ENCODE peak calls at places on chromosomes 1 and 21, in four cellular contexts. B, Z, W and U are unnamed samples.

GRCh38 chr1:53061123-53061858 is 722 bp upstream of the PODN start:
- DNase-seq in B (no peak), Z (no peak), W (no peak), U (no peak)

GRCh38 chr1:110069302-110070281 is 880 bp downstream of the ALX3 start:
- DNase-seq in Z (no peak), B (no peak), W (no peak), U (no peak)

GRCh38 chr1:181485276-181486097 is 2.2 kb downstream of the CACNA1E start:
- DNase-seq in W (peak), Z (no peak), B (no peak), U (no peak)

GRCh38 chr1:234960722-234961467 is 167.7 kb downstream of the TOMM20 start:
- DNase-seq in Z (peak), W (no peak), B (peak), U (peak)

GRCh38 chr1:9107156-9107555 is 21.7 kb downstream of the GPR157 start:
- DNase-seq in Z (no peak), B (no peak), W (no peak), U (no peak)

GRCh38 chr1:228353601-228354371 is 52.8 kb downstream of the TRIM11 start:
- DNase-seq in B (no peak), W (no peak), Z (no peak), U (no peak)

GRCh38 chr1:169707917-169708604 is 3.4 kb downstream of the SELL start:
- DNase-seq in W (no peak), B (no peak), Z (no peak), U (no peak)

GRCh38 chr1:12604114-12604874 is 13.7 kb downstream of the DHRS3 start:
- DNase-seq in B (peak), W (no peak), Z (peak), U (peak)

GRCh38 chr1:17633654-17634053 is 94.2 kb downstream of the ARHGEF10L start:
- DNase-seq in B (peak), W (no peak), Z (no peak), U (no peak)

GRCh38 chr1:161044535-161044907 is 1.3 kb downstream of the USF1 start:
- DNase-seq in W (no peak), Z (no peak), B (peak), U (no peak)

GRCh38 chr21:39037807-39038405 is 145.3 kb downstream of the PSMG1 start:
- DNase-seq in W (no peak), Z (peak), B (peak), U (no peak)

GRCh38 chr1:164452549-164452948 is 106.4 kb upstream of the PBX1 start:
- DNase-seq in B (no peak), Z (no peak), W (no peak), U (no peak)

GRCh38 chr1:15735304-15736034 is 589 bp upstream of the SLC25A34 start:
- DNase-seq in W (no peak), Z (no peak), B (no peak), U (no peak)

GRCh38 chr1:53683986-53684740 is 54.8 kb downstream of the GLIS1 start:
- DNase-seq in W (no peak), B (no peak), Z (no peak), U (no peak)

GRCh38 chr1:34164510-34165381 is at the start of gene CSMD2:
- DNase-seq in W (no peak), B (peak), Z (no peak), U (no peak)

GRCh38 chr1:25550155-25550506 is 6.7 kb downstream of the LDLRAP1 start:
- DNase-seq in Z (peak), W (no peak), B (peak), U (no peak)

GRCh38 chr1:30785181-30785580 is 27.6 kb upstream of the LAPTM5 start:
- DNase-seq in B (no peak), Z (no peak), W (no peak), U (no peak)

GRCh38 chr1:30782361-30783243 is 25.0 kb upstream of the LAPTM5 start:
- DNase-seq in Z (peak), B (peak), W (no peak), U (peak)

GRCh38 chr1:30785714-30786113 is 28.1 kb upstream of the LAPTM5 start:
- DNase-seq in W (no peak), B (no peak), Z (no peak), U (no peak)

GRCh38 chr1:30781906-30782305 is 24.3 kb upstream of the LAPTM5 start:
- DNase-seq in Z (no peak), W (no peak), B (no peak), U (no peak)

DNA sequence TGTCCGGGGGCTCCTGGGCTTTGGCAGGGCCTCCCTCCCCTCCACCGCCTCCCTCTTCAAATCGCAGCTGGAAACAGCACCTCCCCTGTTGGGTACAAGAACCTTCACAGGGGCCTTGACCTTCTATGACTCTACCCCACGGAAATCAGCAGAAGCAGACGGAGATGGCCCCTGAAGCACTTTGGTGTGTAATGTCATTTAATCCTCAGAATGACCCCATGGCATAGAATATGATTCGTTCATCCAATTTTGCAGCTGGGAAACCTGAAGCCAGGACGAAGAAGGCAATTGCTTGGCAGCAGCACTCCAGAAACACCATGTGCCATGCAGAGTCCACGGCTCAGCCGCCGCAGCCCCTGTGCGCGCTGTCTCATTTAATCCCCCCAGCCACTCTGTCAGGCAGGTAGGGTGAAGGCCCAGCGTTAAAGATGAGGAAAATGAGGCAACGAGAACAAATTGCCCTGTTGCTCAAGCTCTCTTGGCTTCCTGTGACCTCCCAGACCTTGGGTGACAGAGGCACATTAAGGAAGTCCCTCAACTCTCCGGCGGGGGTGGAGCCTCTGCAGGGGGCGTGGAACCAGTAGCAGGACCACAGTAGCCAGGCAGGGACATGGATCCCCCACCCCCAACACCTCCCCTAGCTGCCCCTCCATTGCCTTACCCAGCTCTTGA is 25.8 kb upstream of the LAPTM5 start:
- DNase-seq in B (no peak), W (no peak), Z (peak), U (no peak)
- TF ChIP-seq ELK1 in B (no peak), W (no peak), Z (no peak), U (no peak)

GRCh38 chr1:240719953-240720700 is 108.2 kb upstream of the GREM2 start:
- DNase-seq in W (no peak), Z (no peak), B (peak), U (no peak)
- TF ChIP-seq ELK1 in W (no peak), Z (no peak), B (no peak), U (no peak)

DNA sequence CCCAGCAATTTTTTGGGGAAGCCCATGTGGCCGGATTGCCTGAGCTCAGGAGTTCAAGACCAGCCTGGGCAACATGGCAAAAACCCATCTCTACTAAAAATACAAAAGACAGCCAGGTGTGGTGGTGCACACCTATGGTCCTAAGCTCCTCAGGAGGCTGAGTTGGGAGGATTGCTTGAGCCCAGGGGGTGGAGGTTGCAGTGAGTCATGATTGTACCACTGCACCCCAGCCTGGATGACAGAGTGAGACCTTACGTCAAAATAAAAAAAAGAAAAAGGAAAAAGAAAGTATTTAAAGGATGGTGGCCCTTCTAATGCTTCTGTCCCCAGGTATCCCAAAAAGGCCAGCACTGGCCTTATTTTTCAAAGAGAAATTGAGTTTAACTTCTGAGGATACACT is 1.7 kb downstream of the IKBKE start:
- DNase-seq in Z (no peak), W (no peak), B (no peak), U (no peak)
- TF ChIP-seq ELK1 in Z (no peak), W (no peak), B (no peak), U (no peak)

GRCh38 chr1:81160696-81161095 is 640.0 kb upstream of the ADGRL2 start:
- DNase-seq in W (no peak), Z (no peak), B (no peak), U (no peak)

GRCh38 chr1:81155131-81155530 is 645.6 kb upstream of the ADGRL2 start:
- DNase-seq in W (no peak), Z (no peak), B (peak), U (no peak)

GRCh38 chr1:81157686-81158085 is 643.0 kb upstream of the ADGRL2 start:
- DNase-seq in Z (no peak), B (no peak), W (no peak), U (no peak)

GRCh38 chr1:81158592-81158991 is 642.1 kb upstream of the ADGRL2 start:
- DNase-seq in W (no peak), Z (no peak), B (peak), U (no peak)
- TF ChIP-seq ELK1 in W (no peak), Z (no peak), B (no peak), U (no peak)

DNA sequence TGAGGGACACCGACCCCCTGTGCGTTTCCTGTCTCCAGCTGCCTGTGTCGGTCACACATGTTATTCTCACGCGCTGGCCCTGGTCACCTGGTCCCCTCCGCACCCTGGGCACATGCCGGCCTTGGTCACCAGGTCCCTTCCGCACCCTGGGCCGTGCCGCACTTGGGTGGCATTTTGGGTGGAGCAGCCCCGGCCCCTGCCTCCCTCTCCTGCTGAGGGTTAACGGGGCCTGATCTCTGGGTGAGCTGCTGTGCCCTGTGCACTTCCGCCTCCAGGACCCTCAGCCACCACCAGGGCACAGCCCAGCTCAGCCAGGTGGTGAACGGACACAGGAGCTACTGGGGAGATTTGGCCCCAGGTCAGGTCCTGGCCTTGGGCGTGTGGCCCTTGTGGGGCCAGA is 26.6 kb downstream of the RRP1 start:
- DNase-seq in W (no peak), Z (no peak), B (no peak), U (no peak)
- TF ChIP-seq ELK1 in W (no peak), Z (no peak), B (no peak), U (no peak)

GRCh38 chr1:229617351-229618100 is 8.4 kb downstream of the TAF5L start:
- DNase-seq in W (no peak), B (no peak), Z (no peak), U (no peak)
- TF ChIP-seq ELK1 in W (no peak), B (no peak), Z (no peak), U (no peak)

DNA sequence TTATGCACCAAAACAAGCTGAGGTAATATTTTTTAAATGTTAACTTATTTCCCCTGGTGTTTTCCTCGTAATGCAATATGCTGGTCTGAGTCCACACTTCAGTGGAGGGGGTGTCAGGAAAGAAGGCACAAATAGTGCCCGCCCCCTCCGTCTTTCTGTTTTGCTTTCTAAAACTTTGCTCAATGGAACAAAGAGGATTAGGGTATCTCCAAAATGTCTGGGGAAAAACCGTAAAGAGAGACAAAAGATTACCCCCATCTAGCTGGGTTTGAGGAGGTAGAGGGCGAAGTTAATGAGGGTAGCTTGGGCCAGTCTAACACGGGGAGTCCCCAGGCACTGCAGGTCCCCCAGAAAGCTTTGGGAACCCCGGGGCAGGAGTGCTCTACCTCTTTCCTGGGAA is 75.1 kb upstream of the GADD45A start:
- DNase-seq in W (no peak), Z (no peak), B (no peak), U (no peak)
- TF ChIP-seq ELK1 in W (no peak), Z (no peak), B (no peak), U (no peak)